ENCODE peak calls at places on chromosomes 12 and 14, in seven cellular contexts. T is stimulated activated CD8-positive, alpha-beta memory T cell treated with anti-CD3 and anti-CD28 coated beads, Interleukin-2, amount 100 ng/mL, for 1 hour; S is mucosa of descending colon; W is amygdala; A is GM20000; X is SJCRH30; O is adipocyte. F is an unnamed sample.

GRCh38 chr12:89750821-89751227 is 42.2 kb upstream of the ATP2B1 start:
- DNase-seq in T (no peak), S (no peak), W (no peak), A (no peak), X (no peak), O (peak), F (no peak)

GRCh38 chr14:23392613-23393012 is 15.5 kb downstream of the MYH6 start:
- DNase-seq in T (no peak), S (no peak), W (no peak), A (no peak), X (no peak), O (no peak), F (no peak)

GRCh38 chr12:123474493-123475255 is 16.7 kb downstream of the SNRNP35 start:
- DNase-seq in T (no peak), S (no peak), W (no peak), A (no peak), X (no peak), O (no peak), F (no peak)

GRCh38 chr14:58907803-58908202 is 270.0 kb downstream of the DACT1 start:
- DNase-seq in T (no peak), S (no peak), W (no peak), A (no peak), X (peak), O (no peak), F (no peak)

GRCh38 chr12:22413592-22413991 is 79.1 kb upstream of the ST8SIA1 start:
- DNase-seq in T (no peak), S (no peak), W (no peak), A (no peak), X (no peak), O (no peak), F (no peak)

GRCh38 chr12:94277426-94278000 is 129.1 kb downstream of the PLXNC1 start:
- DNase-seq in T (no peak), S (no peak), W (no peak), A (no peak), X (peak), O (no peak), F (no peak)

GRCh38 chr14:32104308-32104707 is 27.2 kb downstream of the ARHGAP5 start:
- DNase-seq in T (no peak), S (no peak), W (no peak), A (no peak), X (no peak), O (no peak), F (no peak)

GRCh38 chr14:100392266-100392850 is 69.2 kb downstream of the SLC25A47 start:
- DNase-seq in T (no peak), S (no peak), W (no peak), A (no peak), X (no peak), O (peak), F (no peak)

GRCh38 chr14:85154714-85155113 is 375.2 kb upstream of the FLRT2 start:
- DNase-seq in T (no peak), S (no peak), W (no peak), A (no peak), X (no peak), O (no peak), F (no peak)

GRCh38 chr12:67927815-67928214 is 61.4 kb upstream of the IFNG-AS1 start:
- DNase-seq in T (no peak), S (no peak), W (no peak), A (no peak), X (no peak), O (no peak), F (no peak)

GRCh38 chr12:6277982-6278438 is 32.5 kb upstream of the PLEKHG6 start:
- DNase-seq in T (no peak), S (peak), W (no peak), A (peak), X (no peak), O (no peak), F (no peak)

GRCh38 chr14:95313707-95314106 is 6.0 kb downstream of the CLMN start:
- DNase-seq in T (no peak), S (peak), W (peak), A (no peak), X (peak), O (peak), F (peak)

GRCh38 chr12:20269352-20270067 is 98.8 kb upstream of the PDE3A start:
- DNase-seq in T (no peak), S (no peak), W (no peak), A (no peak), X (no peak), O (no peak), F (no peak)

GRCh38 chr12:105076098-105076497 is 8.2 kb downstream of the ALDH1L2 start:
- DNase-seq in T (no peak), S (no peak), W (no peak), A (no peak), X (no peak), O (peak), F (no peak)

GRCh38 chr14:63952933-63953437 is 100.2 kb downstream of the SYNE2 start:
- DNase-seq in T (no peak), S (no peak), W (no peak), A (no peak), X (no peak), O (peak), F (no peak)

GRCh38 chr14:44795725-44796124 is 166.0 kb downstream of the KLHL28 start:
- DNase-seq in T (no peak), S (no peak), W (no peak), A (no peak), X (no peak), O (no peak), F (no peak)

GRCh38 chr12:203462-204260 is 10.3 kb downstream of the SLC6A12 start:
- DNase-seq in T (no peak), S (no peak), W (peak), A (no peak), X (no peak), O (peak), F (no peak)

F was measured in Kasumi-1.